ENCODE peak calls at places on chromosomes 4 and X, in eight cellular contexts. One of them, this sample, is unnamed.

GRCh38 chrX:80578518-80579105 is 158.4 kb downstream of the TENT5D start:
- DNase-seq in activated naive CD8-positive, alpha-beta T cell treated with anti-CD3 and anti-CD28 coated beads, Interleukin-2, amount 50 U/mL, for 24 hours: no peak
- DNase-seq in gastrocnemius medialis: no peak
- DNase-seq in CD8-positive, alpha-beta T cell: no peak
- DNase-seq in endothelial cell of umbilical vein: peak; percentile 1
- DNase-seq in GM10248: peak; percentile 13
- DNase-seq in fibroblast of mammary gland: peak; percentile 33
- DNase-seq in NCI-H1930: no peak
- DNase-seq in this sample: no peak

GRCh38 chr4:113447695-113448265 is 313.8 kb downstream of the CAMK2D start:
- DNase-seq in activated naive CD8-positive, alpha-beta T cell treated with anti-CD3 and anti-CD28 coated beads, Interleukin-2, amount 50 U/mL, for 24 hours: peak; percentile 14
- DNase-seq in gastrocnemius medialis: no peak
- DNase-seq in CD8-positive, alpha-beta T cell: no peak
- DNase-seq in endothelial cell of umbilical vein: no peak
- DNase-seq in GM10248: no peak
- DNase-seq in fibroblast of mammary gland: no peak
- DNase-seq in NCI-H1930: no peak
- DNase-seq in this sample: no peak

GRCh38 chr4:37917388-37917787 is 26.5 kb downstream of the TBC1D1 start:
- DNase-seq in activated naive CD8-positive, alpha-beta T cell treated with anti-CD3 and anti-CD28 coated beads, Interleukin-2, amount 50 U/mL, for 24 hours: no peak
- DNase-seq in gastrocnemius medialis: no peak
- DNase-seq in CD8-positive, alpha-beta T cell: no peak
- DNase-seq in endothelial cell of umbilical vein: no peak
- DNase-seq in GM10248: no peak
- DNase-seq in fibroblast of mammary gland: no peak
- DNase-seq in NCI-H1930: no peak
- DNase-seq in this sample: no peak

GRCh38 chr4:1195894-1196401 is 23.6 kb upstream of the SPON2 start:
- DNase-seq in activated naive CD8-positive, alpha-beta T cell treated with anti-CD3 and anti-CD28 coated beads, Interleukin-2, amount 50 U/mL, for 24 hours: peak; percentile 0
- DNase-seq in gastrocnemius medialis: no peak
- DNase-seq in CD8-positive, alpha-beta T cell: no peak
- DNase-seq in endothelial cell of umbilical vein: no peak
- DNase-seq in GM10248: no peak
- DNase-seq in fibroblast of mammary gland: no peak
- DNase-seq in NCI-H1930: no peak
- DNase-seq in this sample: no peak

GRCh38 chr4:68904786-68905185 is 46.8 kb downstream of the UGT2A3 start:
- DNase-seq in activated naive CD8-positive, alpha-beta T cell treated with anti-CD3 and anti-CD28 coated beads, Interleukin-2, amount 50 U/mL, for 24 hours: no peak
- DNase-seq in gastrocnemius medialis: no peak
- DNase-seq in CD8-positive, alpha-beta T cell: no peak
- DNase-seq in endothelial cell of umbilical vein: no peak
- DNase-seq in GM10248: peak; percentile 22
- DNase-seq in fibroblast of mammary gland: no peak
- DNase-seq in NCI-H1930: no peak
- DNase-seq in this sample: peak; percentile 61

GRCh38 chr4:79227896-79228295 is 98.0 kb downstream of the NAA11 start:
- DNase-seq in activated naive CD8-positive, alpha-beta T cell treated with anti-CD3 and anti-CD28 coated beads, Interleukin-2, amount 50 U/mL, for 24 hours: no peak
- DNase-seq in gastrocnemius medialis: peak; percentile 31
- DNase-seq in CD8-positive, alpha-beta T cell: no peak
- DNase-seq in endothelial cell of umbilical vein: no peak
- DNase-seq in GM10248: no peak
- DNase-seq in fibroblast of mammary gland: peak; percentile 8
- DNase-seq in NCI-H1930: no peak
- DNase-seq in this sample: no peak

GRCh38 chr4:153789741-153790651 is 1.1 kb upstream of the SFRP2 start:
- DNase-seq in activated naive CD8-positive, alpha-beta T cell treated with anti-CD3 and anti-CD28 coated beads, Interleukin-2, amount 50 U/mL, for 24 hours: no peak
- DNase-seq in gastrocnemius medialis: no peak
- DNase-seq in CD8-positive, alpha-beta T cell: no peak
- DNase-seq in endothelial cell of umbilical vein: no peak
- DNase-seq in GM10248: no peak
- DNase-seq in fibroblast of mammary gland: peak; percentile 76
- DNase-seq in NCI-H1930: no peak
- DNase-seq in this sample: no peak

GRCh38 chr4:150119492-150119891 is 41.2 kb downstream of the DCLK2 start:
- DNase-seq in activated naive CD8-positive, alpha-beta T cell treated with anti-CD3 and anti-CD28 coated beads, Interleukin-2, amount 50 U/mL, for 24 hours: no peak
- DNase-seq in gastrocnemius medialis: no peak
- DNase-seq in CD8-positive, alpha-beta T cell: no peak
- DNase-seq in endothelial cell of umbilical vein: peak; percentile 54
- DNase-seq in GM10248: no peak
- DNase-seq in fibroblast of mammary gland: peak; percentile 45
- DNase-seq in NCI-H1930: no peak
- DNase-seq in this sample: no peak

GRCh38 chr4:129246850-129247542 is 151.0 kb downstream of the C4orf33 start:
- DNase-seq in activated naive CD8-positive, alpha-beta T cell treated with anti-CD3 and anti-CD28 coated beads, Interleukin-2, amount 50 U/mL, for 24 hours: no peak
- DNase-seq in gastrocnemius medialis: no peak
- DNase-seq in CD8-positive, alpha-beta T cell: no peak
- DNase-seq in endothelial cell of umbilical vein: no peak
- DNase-seq in GM10248: no peak
- DNase-seq in fibroblast of mammary gland: no peak
- DNase-seq in NCI-H1930: peak; percentile 96
- DNase-seq in this sample: no peak

GRCh38 chr4:19945979-19946380 is 305.7 kb upstream of the SLIT2 start:
- DNase-seq in activated naive CD8-positive, alpha-beta T cell treated with anti-CD3 and anti-CD28 coated beads, Interleukin-2, amount 50 U/mL, for 24 hours: no peak
- DNase-seq in gastrocnemius medialis: no peak
- DNase-seq in CD8-positive, alpha-beta T cell: no peak
- DNase-seq in endothelial cell of umbilical vein: peak; percentile 84
- DNase-seq in GM10248: no peak
- DNase-seq in fibroblast of mammary gland: peak; percentile 100
- DNase-seq in NCI-H1930: no peak
- DNase-seq in this sample: no peak

GRCh38 chrX:123899701-123900100 is 39.8 kb downstream of the XIAP start:
- DNase-seq in activated naive CD8-positive, alpha-beta T cell treated with anti-CD3 and anti-CD28 coated beads, Interleukin-2, amount 50 U/mL, for 24 hours: no peak
- DNase-seq in gastrocnemius medialis: no peak
- DNase-seq in CD8-positive, alpha-beta T cell: no peak
- DNase-seq in endothelial cell of umbilical vein: peak; percentile 4
- DNase-seq in GM10248: no peak
- DNase-seq in fibroblast of mammary gland: peak; percentile 44
- DNase-seq in NCI-H1930: no peak
- DNase-seq in this sample: no peak

GRCh38 chr4:113637363-113637762 is 124.2 kb downstream of the CAMK2D start:
- DNase-seq in activated naive CD8-positive, alpha-beta T cell treated with anti-CD3 and anti-CD28 coated beads, Interleukin-2, amount 50 U/mL, for 24 hours: no peak
- DNase-seq in gastrocnemius medialis: no peak
- DNase-seq in CD8-positive, alpha-beta T cell: no peak
- DNase-seq in endothelial cell of umbilical vein: no peak
- DNase-seq in GM10248: no peak
- DNase-seq in fibroblast of mammary gland: no peak
- DNase-seq in NCI-H1930: no peak
- DNase-seq in this sample: no peak

GRCh38 chr4:4594531-4594930 is 52.7 kb upstream of the STX18 start:
- DNase-seq in activated naive CD8-positive, alpha-beta T cell treated with anti-CD3 and anti-CD28 coated beads, Interleukin-2, amount 50 U/mL, for 24 hours: no peak
- DNase-seq in gastrocnemius medialis: no peak
- DNase-seq in CD8-positive, alpha-beta T cell: no peak
- DNase-seq in endothelial cell of umbilical vein: no peak
- DNase-seq in GM10248: no peak
- DNase-seq in fibroblast of mammary gland: peak; percentile 35
- DNase-seq in NCI-H1930: no peak
- DNase-seq in this sample: no peak

GRCh38 chr4:153513596-153513995 is 47.4 kb downstream of the TMEM131L start:
- DNase-seq in activated naive CD8-positive, alpha-beta T cell treated with anti-CD3 and anti-CD28 coated beads, Interleukin-2, amount 50 U/mL, for 24 hours: no peak
- DNase-seq in gastrocnemius medialis: no peak
- DNase-seq in CD8-positive, alpha-beta T cell: no peak
- DNase-seq in endothelial cell of umbilical vein: peak; percentile 58
- DNase-seq in GM10248: no peak
- DNase-seq in fibroblast of mammary gland: peak; percentile 77
- DNase-seq in NCI-H1930: no peak
- DNase-seq in this sample: no peak

GRCh38 chr4:6728320-6729029 is 12.5 kb downstream of the BLOC1S4 start:
- DNase-seq in activated naive CD8-positive, alpha-beta T cell treated with anti-CD3 and anti-CD28 coated beads, Interleukin-2, amount 50 U/mL, for 24 hours: no peak
- DNase-seq in gastrocnemius medialis: no peak
- DNase-seq in CD8-positive, alpha-beta T cell: no peak
- DNase-seq in endothelial cell of umbilical vein: no peak
- DNase-seq in GM10248: no peak
- DNase-seq in fibroblast of mammary gland: no peak
- DNase-seq in NCI-H1930: no peak
- DNase-seq in this sample: peak; percentile 87

GRCh38 chrX:106177106-106177981 is 9.2 kb downstream of the PWWP3B start:
- DNase-seq in activated naive CD8-positive, alpha-beta T cell treated with anti-CD3 and anti-CD28 coated beads, Interleukin-2, amount 50 U/mL, for 24 hours: no peak
- DNase-seq in gastrocnemius medialis: peak; percentile 75
- DNase-seq in CD8-positive, alpha-beta T cell: no peak
- DNase-seq in endothelial cell of umbilical vein: no peak
- DNase-seq in GM10248: no peak
- DNase-seq in fibroblast of mammary gland: peak; percentile 16
- DNase-seq in NCI-H1930: no peak
- DNase-seq in this sample: peak; percentile 48

GRCh38 chr4:126440297-126440696 is 1125.5 kb downstream of the FAT4 start:
- DNase-seq in activated naive CD8-positive, alpha-beta T cell treated with anti-CD3 and anti-CD28 coated beads, Interleukin-2, amount 50 U/mL, for 24 hours: no peak
- DNase-seq in gastrocnemius medialis: no peak
- DNase-seq in CD8-positive, alpha-beta T cell: no peak
- DNase-seq in endothelial cell of umbilical vein: no peak
- DNase-seq in GM10248: no peak
- DNase-seq in fibroblast of mammary gland: no peak
- DNase-seq in NCI-H1930: no peak
- DNase-seq in this sample: no peak

This sample was measured in left lobe of liver.